ENCODE peak calls at places on chromosomes 4 and X, in six cellular contexts. L is SK-N-SH, B is K562, N is GM12878, K is HepG2, V is H1. X is an unnamed sample.
A peak's percentile ranks its signal among the peaks of the same experiment; 100 is the strongest.

GRCh38 chrX:23820235-23820782 is 37.3 kb downstream of the SAT1 start:
- DNase-seq in B (no peak), N (no peak), L (no peak), K (no peak), V (no peak), X (no peak)

GRCh38 chrX:108091878-108092291 is 307 bp downstream of the ATG4A start:
- DNase-seq in K (no peak), B (peak; percentile 44), N (no peak), V (no peak), L (no peak), X (peak; percentile 25)

GRCh38 chrX:150258463-150259430 is 104.4 kb upstream of the MAMLD1 start:
- DNase-seq in L (no peak), B (no peak), K (no peak), N (no peak), V (no peak), X (no peak)

GRCh38 chrX:150482537-150483217 is 85.7 kb upstream of the MTM1 start:
- DNase-seq in V (no peak), K (peak; percentile 9), B (peak; percentile 14), L (no peak), N (no peak), X (peak; percentile 55)

GRCh38 chr4:61182915-61183314 is 17.2 kb upstream of the ADGRL3 start:
- DNase-seq in V (no peak), K (no peak), B (no peak), N (no peak), L (no peak), X (no peak)

GRCh38 chr4:83217721-83218522 is 66.7 kb downstream of the COQ2 start:
- DNase-seq in L (no peak), N (peak; percentile 99), B (no peak), K (no peak), V (no peak), X (no peak)

GRCh38 chrX:71534773-71535544 is 2.1 kb downstream of the OGT start:
- DNase-seq in N (no peak), V (no peak), B (no peak), K (peak; percentile 13), L (no peak), X (no peak)

GRCh38 chrX:44474410-44474809 is 68.2 kb downstream of the FUNDC1 start:
- DNase-seq in B (no peak), K (no peak), N (no peak), L (no peak), V (no peak), X (no peak)

GRCh38 chrX:115525486-115525885 is 35.5 kb upstream of the PLS3 start:
- DNase-seq in B (no peak), K (no peak), V (no peak), L (no peak), N (no peak), X (no peak)

GRCh38 chr4:40454816-40455215 is 119.7 kb downstream of the CHRNA9 start:
- DNase-seq in V (no peak), N (no peak), B (no peak), L (no peak), K (peak; percentile 6), X (no peak)

GRCh38 chr4:127203561-127204260 is 429.0 kb upstream of the INTU start:
- DNase-seq in N (no peak), B (no peak), K (no peak), L (no peak), V (no peak), X (no peak)

GRCh38 chr4:142243250-142243649 is 602.9 kb downstream of the INPP4B start:
- DNase-seq in B (no peak), L (no peak), N (no peak), K (no peak), V (no peak), X (no peak)

GRCh38 chrX:46165411-46165810 is 379.8 kb downstream of the ZNF674 start:
- DNase-seq in L (no peak), V (no peak), K (no peak), B (no peak), N (no peak), X (no peak)

GRCh38 chr4:27692098-27692679 is 831.5 kb downstream of the STIM2 start:
- DNase-seq in B (no peak), L (peak; percentile 15), V (no peak), N (no peak), K (peak; percentile 28), X (no peak)

GRCh38 chrX:13220916-13221315 is 98.9 kb downstream of the ATXN3L start:
- DNase-seq in V (no peak), N (no peak), K (no peak), B (no peak), L (no peak), X (no peak)

GRCh38 chrX:46140272-46140671 is 404.9 kb downstream of the ZNF674 start:
- DNase-seq in N (no peak), K (no peak), V (no peak), B (no peak), L (no peak), X (no peak)

GRCh38 chr4:108175966-108176365 is 7.2 kb upstream of the LEF1 start:
- DNase-seq in L (no peak), K (no peak), V (no peak), N (no peak), B (no peak), X (no peak)

GRCh38 chr4:139919513-139919912 is 234.5 kb downstream of the MAML3 start:
- DNase-seq in B (no peak), V (no peak), N (no peak), K (no peak), L (no peak), X (no peak)

GRCh38 chr4:107603430-107603829 is 116.6 kb downstream of the PAPSS1 start:
- DNase-seq in V (no peak), L (no peak), N (no peak), K (no peak), B (no peak), X (no peak)

GRCh38 chrX:153153516-153153915 is 25.6 kb upstream of the MAGEA1 start:
- DNase-seq in L (no peak), B (no peak), K (no peak), N (no peak), V (no peak), X (no peak)

GRCh38 chr4:73311428-73311827 is 52.8 kb upstream of the ANKRD17 start:
- DNase-seq in L (no peak), V (no peak), N (no peak), K (peak; percentile 12), B (peak; percentile 11), X (peak; percentile 34)

GRCh38 chrX:25925956-25926355 is 212.2 kb upstream of the MAGEB18 start:
- DNase-seq in N (no peak), K (no peak), V (no peak), B (no peak), L (no peak), X (no peak)

GRCh38 chr4:89586864-89587263 is 250.1 kb downstream of the SNCA start:
- DNase-seq in N (no peak), L (no peak), K (no peak), B (no peak), V (no peak), X (peak; percentile 1)

GRCh38 chr4:7516116-7516772 is 81.5 kb upstream of the PSAPL1 start:
- DNase-seq in V (no peak), N (no peak), K (no peak), B (no peak), L (no peak), X (no peak)

GRCh38 chrX:49995795-49996455 is 73.5 kb downstream of the CLCN5 start:
- DNase-seq in N (no peak), V (no peak), L (no peak), B (no peak), K (peak; percentile 1), X (no peak)

GRCh38 chr4:5463361-5463760 is 245.0 kb downstream of the EVC2 start:
- DNase-seq in K (no peak), L (no peak), B (no peak), N (no peak), V (no peak), X (no peak)

GRCh38 chrX:119419146-119419545 is 20.0 kb downstream of the SLC25A43 start:
- DNase-seq in K (peak; percentile 69), V (no peak), L (no peak), N (no peak), B (no peak), X (no peak)

GRCh38 chr4:142698541-142698940 is 147.6 kb downstream of the INPP4B start:
- DNase-seq in K (no peak), N (no peak), V (no peak), L (no peak), B (no peak), X (no peak)

GRCh38 chr4:80322716-80323115 is 12.8 kb upstream of the CFAP299 start:
- DNase-seq in L (no peak), N (no peak), V (no peak), K (no peak), B (no peak), X (no peak)

GRCh38 chr4:10083331-10083769 is 33.2 kb downstream of the WDR1 start:
- DNase-seq in B (no peak), V (no peak), L (peak; percentile 12), N (no peak), K (no peak), X (no peak)
- TF ChIP-seq RFX5 in B (no peak), V (no peak), L (no peak), N (no peak), K (no peak), X (no peak)

DNA sequence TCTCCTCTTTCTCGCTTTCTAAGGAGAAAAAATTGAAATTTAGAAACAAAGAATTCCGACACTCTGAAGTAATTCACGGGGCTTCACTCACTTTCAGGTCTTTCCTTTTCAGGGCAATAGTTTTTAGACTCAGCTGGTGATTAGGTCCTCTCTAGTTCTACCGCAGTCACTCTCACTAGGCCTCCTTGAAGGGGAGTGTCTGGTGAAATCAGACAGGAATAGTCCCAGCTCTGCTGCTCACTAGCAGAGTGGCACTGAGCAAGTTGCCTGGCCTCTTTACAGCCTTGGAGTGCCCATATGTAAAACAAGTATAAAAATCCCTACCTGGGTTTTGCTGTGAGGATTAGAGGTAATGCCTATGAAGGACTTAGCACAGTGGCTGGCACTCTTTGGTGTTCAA is 64.1 kb downstream of the NEUROG2 start:
- DNase-seq in K (no peak), L (no peak), V (no peak), B (no peak), N (no peak), X (no peak)
- TF ChIP-seq EP300 in K (no peak), L (no peak), V (no peak), B (no peak), N (no peak), X (no peak)

GRCh38 chr4:78647272-78647671 is 95.7 kb downstream of the ANXA3 start:
- DNase-seq in K (no peak), L (no peak), B (no peak), V (no peak), N (no peak), X (no peak)

GRCh38 chr4:78651250-78651860 is 99.8 kb downstream of the ANXA3 start:
- DNase-seq in K (no peak), V (no peak), N (no peak), L (no peak), B (no peak), X (no peak)

GRCh38 chr4:78648639-78649363 is 97.2 kb downstream of the ANXA3 start:
- DNase-seq in L (no peak), B (no peak), N (no peak), V (no peak), K (no peak), X (no peak)

GRCh38 chr4:78652282-78652876 is 100.8 kb downstream of the ANXA3 start:
- DNase-seq in L (no peak), V (no peak), N (no peak), K (no peak), B (no peak), X (no peak)

GRCh38 chr4:78650106-78651021 is 98.8 kb downstream of the ANXA3 start:
- DNase-seq in K (no peak), B (peak; percentile 40), V (no peak), L (no peak), N (no peak), X (peak; percentile 38)
- H3K27ac ChIP-seq in K (no peak overlapping the region), B (peak overlapping the region; percentile 39), V (no peak overlapping the region), L (peak overlapping the region; percentile 49), N (no peak overlapping the region), X (peak overlapping the region; percentile 78)

GRCh38 chrX:11704725-11705495 is 39.2 kb upstream of the ARHGAP6 start:
- DNase-seq in L (no peak), K (no peak), V (no peak), N (no peak), B (no peak), X (no peak)
- TF ChIP-seq RFX5 in L (no peak), K (no peak), V (no peak), N (no peak), B (no peak), X (no peak)

X was measured in A549.